ENCODE peak calls at places on chromosomes 4 and X, in five cellular contexts. V, E, W, U and K are unnamed samples. For H3K4me1 and H3K36me3, the result is how much of the 10 kb centered on the place peaks cover.

GRCh38 chr4:151537726-151538125 is 128.8 kb downstream of the FHIP1A start:
- DNase-seq in V (no peak), W (no peak), U (no peak), E (no peak), K (no peak)

GRCh38 chr4:132642196-132642817 is 506.8 kb upstream of the PCDH10 start:
- DNase-seq in U (no peak), W (no peak), E (no peak), V (no peak), K (no peak)

GRCh38 chr4:183348706-183349659 is 26.8 kb upstream of the CLDN24 start:
- DNase-seq in U (no peak), E (no peak), V (no peak), W (no peak), K (no peak)

GRCh38 chr4:113101669-113102068 is 52.2 kb downstream of the ANK2 start:
- DNase-seq in V (no peak), W (no peak), E (no peak), U (no peak), K (no peak)

GRCh38 chrX:95318882-95319281 is 1365.8 kb upstream of the DIAPH2 start:
- DNase-seq in V (no peak), E (no peak), W (no peak), U (no peak), K (no peak)

GRCh38 chrX:154321624-154322023 is 26.0 kb downstream of the TKTL1 start:
- DNase-seq in E (no peak), V (no peak), W (no peak), U (no peak), K (no peak)

GRCh38 chrX:63809158-63809557 is 24.1 kb upstream of the ARHGEF9 start:
- DNase-seq in U (no peak), E (no peak), V (no peak), W (no peak), K (no peak)

GRCh38 chr4:48570646-48571220 is 80.7 kb downstream of the ZAR1 start:
- DNase-seq in U (no peak), V (no peak), E (no peak), W (no peak), K (no peak)

GRCh38 chr4:36325499-36325898 is 44.1 kb downstream of the DTHD1 start:
- DNase-seq in E (no peak), W (no peak), U (no peak), V (no peak), K (no peak)

GRCh38 chr4:1400191-1400805 is 5.9 kb downstream of the NKX1-1 start:
- DNase-seq in V (no peak), E (peak), W (no peak), U (no peak), K (peak)

GRCh38 chr4:54229631-54230478 is 762 bp downstream of the PDGFRA start:
- DNase-seq in U (no peak), W (no peak), E (peak), V (no peak), K (peak)

GRCh38 chrX:103584606-103585005 is 709 bp upstream of the TCEAL4 start:
- DNase-seq in V (no peak), W (no peak), U (no peak), E (no peak), K (no peak)

GRCh38 chrX:136159615-136160025 is 12.3 kb downstream of the FHL1 start:
- DNase-seq in U (peak), V (no peak), E (peak), W (no peak), K (no peak)

GRCh38 chrX:30910124-30910860 is 21.2 kb upstream of the TAB3 start:
- DNase-seq in V (no peak), U (no peak), E (no peak), W (no peak), K (no peak)

GRCh38 chrX:30597258-30598012 is 19.9 kb upstream of the TASL start:
- DNase-seq in V (no peak), U (no peak), W (no peak), E (no peak), K (no peak)

GRCh38 chr4:167233523-167234387 is 539 bp downstream of the SPOCK3 start:
- DNase-seq in U (no peak), V (no peak), W (no peak), E (peak), K (no peak)

GRCh38 chrX:128781506-128781905 is 729.3 kb upstream of the ACTRT1 start:
- DNase-seq in U (no peak), E (no peak), V (no peak), W (no peak), K (no peak)

GRCh38 chr4:8818063-8818881 is 53.4 kb downstream of the HMX1 start:
- DNase-seq in E (peak), V (peak), U (peak), W (no peak), K (peak)

GRCh38 chr4:138114434-138114833 is 127.7 kb downstream of the SLC7A11 start:
- DNase-seq in V (no peak), U (no peak), E (no peak), W (no peak), K (no peak)

GRCh38 chrX:108732630-108733321 is 3.6 kb downstream of the IRS4 start:
- DNase-seq in U (no peak), V (no peak), W (no peak), E (no peak), K (no peak)

GRCh38 chr4:154602404-154603020 is 9.9 kb downstream of the FGG start:
- DNase-seq in V (no peak), E (no peak), W (no peak), U (no peak), K (no peak)

GRCh38 chr4:74886490-74886889 is 46.4 kb upstream of the PARM1 start:
- DNase-seq in U (no peak), V (no peak), E (no peak), W (no peak), K (peak)

GRCh38 chr4:100299019-100299418 is 108.8 kb upstream of the DDIT4L start:
- DNase-seq in V (peak), U (no peak), W (no peak), E (no peak), K (no peak)

GRCh38 chr4:159047478-159048165 is 55.3 kb upstream of the RAPGEF2 start:
- DNase-seq in U (no peak), V (no peak), W (no peak), E (no peak), K (no peak)

GRCh38 chr4:129515356-129515755 is 419.4 kb downstream of the C4orf33 start:
- DNase-seq in V (no peak), E (no peak), W (no peak), U (no peak), K (no peak)

GRCh38 chrX:71599965-71600364 is 18.3 kb downstream of the CXCR3 start:
- DNase-seq in E (no peak), V (no peak), U (no peak), W (no peak), K (no peak)

GRCh38 chr4:93080316-93080715 is 748.2 kb upstream of the ATOH1 start:
- DNase-seq in E (no peak), V (no peak), W (no peak), U (no peak), K (no peak)

GRCh38 chr4:39067031-39067430 is 5.0 kb downstream of the KLHL5 start:
- DNase-seq in V (no peak), E (no peak), W (no peak), U (no peak), K (no peak)

GRCh38 chr4:39061450-39061849 is 582 bp upstream of the KLHL5 start:
- DNase-seq in U (no peak), V (no peak), E (no peak), W (no peak), K (no peak)

GRCh38 chr4:39062499-39062898 is 467 bp downstream of the KLHL5 start:
- DNase-seq in W (no peak), U (no peak), E (no peak), V (no peak), K (no peak)

GRCh38 chr4:39066371-39066770 is 4.3 kb downstream of the KLHL5 start:
- DNase-seq in E (no peak), U (no peak), W (no peak), V (no peak), K (no peak)

DNA sequence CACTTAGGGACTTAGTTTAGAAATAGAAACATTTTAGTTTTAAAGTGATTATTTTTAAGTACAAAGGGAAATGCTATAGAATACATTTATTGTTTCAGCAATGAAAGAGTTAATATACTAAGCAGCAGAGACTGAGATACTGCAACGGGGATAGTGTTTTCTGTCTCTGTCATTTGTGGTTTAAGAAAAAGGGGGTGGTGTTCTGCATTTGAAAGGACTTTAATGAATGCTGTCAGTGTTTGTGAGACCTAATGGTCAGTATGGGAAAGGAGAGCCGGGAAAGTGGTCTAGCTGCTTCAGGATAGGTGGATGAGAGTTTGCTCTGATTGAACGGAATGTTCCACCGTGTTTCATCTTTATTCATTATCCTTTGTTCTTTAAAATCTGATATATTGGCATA is at the start of gene KLHL5:
- DNase-seq in U (no peak), W (no peak), V (no peak), E (no peak), K (no peak)
- H3K4me1 ChIP-seq in U (under half), W (under half), V (under half), E (under half), K (under half)

GRCh38 chrX:40938418-40938817 is 146.8 kb upstream of the USP9X start:
- DNase-seq in W (no peak), E (no peak), V (no peak), U (no peak), K (no peak)

GRCh38 chrX:40936827-40937226 is 148.4 kb upstream of the USP9X start:
- DNase-seq in V (no peak), W (no peak), U (no peak), E (no peak), K (no peak)

GRCh38 chrX:40928076-40928475 is 157.2 kb upstream of the USP9X start:
- DNase-seq in U (no peak), V (no peak), W (no peak), E (no peak), K (no peak)

GRCh38 chrX:40931921-40932320 is 153.3 kb upstream of the USP9X start:
- DNase-seq in V (no peak), E (no peak), W (no peak), U (no peak), K (no peak)

DNA sequence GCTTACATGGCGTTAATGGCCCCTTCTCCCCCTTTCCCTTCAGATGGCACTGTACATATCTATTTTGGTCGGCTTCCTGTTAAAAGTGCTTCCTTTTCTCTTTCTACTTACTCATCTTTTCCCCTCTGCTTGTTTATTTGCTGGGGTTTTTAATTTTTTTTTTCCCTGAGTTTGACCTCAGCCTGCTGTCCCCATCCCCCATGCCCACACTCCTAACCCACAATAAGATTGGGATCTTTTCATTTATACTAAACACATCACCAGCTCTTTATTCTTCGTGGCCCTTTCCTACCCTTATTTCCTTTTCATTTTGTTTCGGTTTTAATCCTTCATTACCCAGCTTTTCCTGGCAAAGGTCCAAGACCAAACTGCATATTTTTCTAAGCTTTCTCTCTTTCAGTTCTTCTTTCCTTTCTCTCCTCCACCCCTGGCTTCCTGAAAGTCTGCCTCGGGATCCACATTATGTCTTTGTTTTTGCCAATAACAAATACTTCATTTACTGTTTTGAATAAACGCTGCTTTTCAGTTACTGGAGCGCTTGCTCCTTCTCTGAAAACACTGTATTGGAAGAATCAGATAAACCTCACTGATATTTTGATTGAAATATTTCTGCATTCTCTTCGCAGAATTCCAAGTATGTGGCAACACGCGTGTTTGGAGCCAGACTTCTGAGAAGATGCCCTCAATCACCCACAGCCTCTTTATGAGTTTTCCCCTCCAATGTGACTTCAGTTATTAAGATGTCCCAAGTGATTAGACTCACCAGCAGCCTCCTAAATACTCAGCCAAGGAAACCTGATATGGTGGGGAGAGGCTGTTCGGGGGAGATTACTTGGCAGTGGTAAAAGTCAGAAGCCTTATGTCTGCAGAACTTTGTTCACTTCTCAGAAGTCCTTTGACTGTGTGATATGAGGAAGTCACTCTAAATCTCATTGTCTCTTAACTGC is 151.8 kb upstream of the USP9X start:
- DNase-seq in W (no peak), E (no peak), V (peak), U (no peak), K (no peak)
- H3K4me3 ChIP-seq in W (no peak), E (peak), V (peak), U (peak), K (no peak)

DNA sequence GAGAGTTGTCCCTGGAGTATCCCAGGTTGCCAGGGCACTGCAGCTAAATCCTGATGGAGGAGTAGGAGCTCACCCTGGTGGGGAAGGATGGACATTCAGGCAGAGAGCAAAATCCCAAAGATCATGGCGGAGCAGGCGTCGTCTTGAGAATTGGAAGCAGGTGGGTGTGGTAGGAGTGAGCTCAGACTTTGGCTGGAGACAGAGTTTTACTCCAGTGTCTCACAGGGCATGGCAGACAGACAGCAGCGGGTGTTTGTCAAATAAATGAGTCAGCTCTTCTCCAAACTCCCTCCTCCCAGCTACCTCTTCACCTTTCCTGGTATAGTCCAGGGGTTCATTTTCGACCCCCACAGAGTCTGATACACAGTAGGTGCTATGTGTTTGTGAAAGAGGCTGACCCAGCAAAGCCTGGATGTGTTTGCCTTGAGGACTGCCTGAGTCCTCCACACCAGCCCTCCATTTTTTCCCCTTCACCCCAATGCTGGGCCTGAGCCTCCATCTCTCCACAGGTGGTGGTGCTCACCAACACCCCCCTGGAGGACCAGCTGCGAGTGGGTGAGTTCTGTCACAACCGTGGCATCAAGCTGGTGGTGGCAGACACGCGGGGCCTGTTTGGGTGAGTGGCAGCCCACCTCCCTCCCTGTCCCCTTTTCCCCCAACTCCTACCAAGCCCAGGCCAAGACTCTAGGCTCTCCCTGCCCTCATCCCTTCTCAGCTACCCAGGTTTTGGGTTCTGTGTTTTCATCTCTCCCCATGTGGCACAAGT is 6.9 kb downstream of the UBA1 start:
- DNase-seq in U (no peak), E (no peak), W (no peak), V (no peak), K (no peak)
- H3K36me3 ChIP-seq in U (half or more), E (under half), W (under half), V (half or more), K (half or more)

DNA sequence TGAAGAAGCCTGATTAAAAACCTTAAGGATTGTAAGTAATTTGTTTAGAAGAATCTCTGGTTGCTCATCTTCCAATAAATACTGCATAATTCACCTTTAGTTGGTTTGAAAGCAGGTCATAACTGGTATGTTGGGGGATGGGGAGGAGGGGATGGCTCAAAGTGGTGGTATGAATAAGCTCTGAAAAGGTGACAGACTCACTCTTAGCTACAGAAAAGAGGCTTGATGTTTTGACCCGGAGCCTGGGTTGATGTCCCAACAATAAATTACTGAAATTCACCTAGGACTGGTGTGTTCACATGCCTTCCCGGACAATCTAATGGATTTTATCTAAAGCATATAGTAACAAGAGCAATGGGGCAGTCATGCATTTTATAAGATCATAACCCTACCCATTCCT is 131.9 kb upstream of the TBC1D9 start:
- DNase-seq in W (no peak), V (no peak), E (no peak), U (no peak), K (no peak)
- H3K4me1 ChIP-seq in W (under half), V (under half), E (under half), U (under half), K (under half)